ENCODE peak calls at places on chromosome 21, in ten cellular contexts. B is neural crest cell; S is NB4; Q is AG09319; N is activated CD8-positive, alpha-beta memory T cell treated with anti-CD3 and anti-CD28 coated beads for 48 hours; R is psoas muscle; F is stimulated activated CD4-positive, alpha-beta T cell treated with anti-CD3 and anti-CD28 coated beads, TNF-alpha, amount 100 ng/mL, for 48 hours; V is NCI-H187; E is SJSA1; I is osteocyte. O is an unnamed sample.

GRCh38 chr21:26169061-26169610 is 1.4 kb downstream of the APP start:
- DNase-seq in V (no peak), S (peak), B (peak), Q (no peak), E (peak), I (no peak), R (peak), N (peak), F (peak), O (no peak)

GRCh38 chr21:27519357-27519756 is 552.5 kb upstream of the ADAMTS5 start:
- DNase-seq in R (no peak), N (no peak), B (no peak), Q (peak), V (no peak), E (peak), S (no peak), I (no peak), F (no peak), O (no peak)

GRCh38 chr21:41210405-41211040 is 42.6 kb downstream of the BACE2 start:
- DNase-seq in Q (no peak), B (no peak), S (no peak), E (no peak), F (no peak), R (no peak), I (no peak), N (no peak), V (no peak), O (no peak)

GRCh38 chr21:45534591-45535331 is 7.5 kb downstream of the SLC19A1 start:
- DNase-seq in Q (no peak), E (no peak), S (peak), B (no peak), N (no peak), F (no peak), R (peak), I (no peak), V (no peak), O (no peak)

GRCh38 chr21:45853703-45854342 is 127.7 kb upstream of the COL6A1 start:
- DNase-seq in Q (no peak), F (no peak), B (no peak), E (no peak), I (no peak), S (no peak), V (no peak), R (no peak), N (no peak), O (no peak)

GRCh38 chr21:19328954-19329353 is 925.4 kb upstream of the TMPRSS15 start:
- DNase-seq in R (no peak), B (no peak), E (no peak), V (no peak), N (no peak), I (no peak), S (no peak), F (no peak), Q (no peak), O (no peak)

GRCh38 chr21:38809170-38809878 is 3.6 kb downstream of the ETS2 start:
- DNase-seq in V (no peak), N (no peak), R (no peak), F (no peak), S (peak), I (peak), Q (no peak), B (no peak), E (no peak), O (peak)

GRCh38 chr21:35024071-35024420 is 25.1 kb downstream of the RUNX1 start:
- DNase-seq in V (no peak), R (no peak), B (no peak), I (no peak), N (no peak), E (no peak), F (no peak), S (no peak), Q (no peak), O (no peak)

GRCh38 chr21:40688106-40688850 is 158.7 kb downstream of the DSCAM start:
- DNase-seq in N (no peak), V (no peak), B (no peak), E (no peak), Q (no peak), S (no peak), R (no peak), F (no peak), I (no peak), O (no peak)

GRCh38 chr21:16502897-16503296 is 773.1 kb downstream of the USP25 start:
- DNase-seq in R (no peak), B (no peak), I (no peak), Q (no peak), F (no peak), E (no peak), S (no peak), N (no peak), V (no peak), O (no peak)

GRCh38 chr21:45356251-45356650 is 48.7 kb upstream of the COL18A1 start:
- DNase-seq in S (no peak), E (no peak), N (no peak), Q (no peak), B (no peak), V (no peak), I (no peak), F (no peak), R (peak), O (no peak)

O was measured in OCI-M1.